ENCODE peak calls at places on chromosomes 12 and 14, in eight cellular contexts. R is ovary, D is PC-9, Q is HCT116, C is thoracic aorta, L is Peyer's patch, J is cardiac muscle cell, G is brain microvascular endothelial cell. K is an unnamed sample. For H3K27me3, the result is how much of the 10 kb centered on the place peaks cover.

GRCh38 chr12:79187032-79187431 is 322.5 kb downstream of the SYT1 start:
- DNase-seq in R (no peak), D (no peak), Q (no peak), C (no peak), L (no peak), J (no peak), G (no peak), K (no peak)

GRCh38 chr12:27497446-27497845 is 26.6 kb upstream of the PPFIBP1 start:
- DNase-seq in R (no peak), D (no peak), Q (no peak), C (no peak), L (no peak), J (no peak), G (no peak), K (no peak)

GRCh38 chr12:18888062-18888461 is 150.1 kb downstream of the CAPZA3 start:
- DNase-seq in R (no peak), D (no peak), Q (no peak), C (no peak), L (no peak), J (no peak), G (no peak), K (no peak)

GRCh38 chr12:2125651-2126050 is 72.9 kb downstream of the CACNA1C start:
- DNase-seq in R (no peak), D (no peak), Q (no peak), C (no peak), L (no peak), J (no peak), G (no peak), K (no peak)

GRCh38 chr12:80925983-80926382 is 11.8 kb downstream of the LIN7A start:
- DNase-seq in R (no peak), D (no peak), Q (no peak), C (no peak), L (no peak), J (no peak), G (no peak), K (no peak)

GRCh38 chr14:60561845-60562746 is 53.1 kb downstream of the SIX6 start:
- DNase-seq in R (peak), D (peak), Q (peak), C (no peak), L (no peak), J (peak), G (peak), K (no peak)

GRCh38 chr14:49820176-49820575 is 32.4 kb downstream of the NEMF start:
- DNase-seq in R (no peak), D (no peak), Q (no peak), C (no peak), L (no peak), J (no peak), G (no peak), K (no peak)

GRCh38 chr12:78315018-78315417 is 484.3 kb downstream of the NAV3 start:
- DNase-seq in R (no peak), D (no peak), Q (no peak), C (no peak), L (no peak), J (no peak), G (no peak), K (no peak)

GRCh38 chr14:59845245-59845644 is 25.3 kb downstream of the RTN1 start:
- DNase-seq in R (no peak), D (no peak), Q (no peak), C (no peak), L (no peak), J (no peak), G (no peak), K (no peak)

GRCh38 chr12:110289021-110289710 is 8.1 kb downstream of the ATP2A2 start:
- DNase-seq in R (no peak), D (no peak), Q (no peak), C (no peak), L (no peak), J (no peak), G (no peak), K (no peak)
- H3K27ac ChIP-seq in R (no peak), D (no peak), Q (peak), C (peak), L (no peak), J (peak), G (no peak), K (no peak)

GRCh38 chr14:29800961-29801360 is 126.7 kb downstream of the PRKD1 start:
- DNase-seq in R (no peak), D (no peak), Q (no peak), C (no peak), L (no peak), J (no peak), G (no peak), K (no peak)
- TF ChIP-seq CTCF in R (no peak), D (no peak), Q (no peak), C (no peak), L (no peak), J (peak), G (peak), K (no peak)

DNA sequence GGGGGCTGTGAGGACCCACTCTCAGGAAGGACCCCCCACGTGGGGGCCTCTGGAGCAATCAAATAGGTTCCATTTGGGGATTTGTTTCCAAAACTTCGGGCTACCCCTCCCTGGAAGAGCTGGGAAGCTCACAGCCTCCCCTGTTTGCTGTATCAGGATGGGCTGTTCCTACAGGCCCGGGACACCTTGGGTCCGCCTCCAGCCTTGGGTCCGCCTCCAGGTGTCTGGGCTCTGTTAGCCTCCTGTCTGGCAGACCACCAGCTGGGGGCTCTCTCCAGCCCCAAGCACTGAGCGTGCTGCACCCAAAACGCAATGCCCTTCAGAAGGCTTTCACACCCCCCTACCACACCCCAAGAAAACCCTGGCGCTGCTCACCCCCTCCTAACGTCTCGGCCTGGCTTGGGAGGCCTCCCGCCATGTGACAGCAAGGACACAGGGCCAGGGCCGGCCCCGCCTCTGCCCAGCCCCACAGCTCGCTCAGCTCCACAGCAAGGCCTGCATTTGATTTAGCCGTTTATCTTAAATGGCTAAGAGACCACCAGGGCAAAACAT is 40.1 kb downstream of the BCL11B start:
- DNase-seq in R (peak), D (no peak), Q (peak), C (no peak), L (no peak), J (no peak), G (no peak), K (no peak)
- H3K27me3 ChIP-seq in R (under half), D (under half), Q (under half), C (under half), L (under half), J (under half), G (under half), K (under half)

GRCh38 chr14:93984987-93985410 is 8.6 kb upstream of the ASB2 start:
- DNase-seq in R (no peak), D (no peak), Q (peak), C (no peak), L (no peak), J (peak), G (peak), K (no peak)
- H3K27ac ChIP-seq in R (no peak), D (no peak), Q (no peak), C (peak), L (no peak), J (peak), G (no peak), K (no peak)

GRCh38 chr14:103541944-103542544 is 13.0 kb downstream of the TRMT61A start:
- DNase-seq in R (peak), D (no peak), Q (no peak), C (no peak), L (no peak), J (no peak), G (no peak), K (no peak)
- TF ChIP-seq CTCF in R (no peak), D (no peak), Q (no peak), C (no peak), L (no peak), J (no peak), G (no peak), K (no peak)

GRCh38 chr12:57762463-57762862 is 4.4 kb downstream of the CYP27B1 start:
- DNase-seq in R (no peak), D (no peak), Q (no peak), C (no peak), L (no peak), J (no peak), G (no peak), K (no peak)
- H3K27me3 ChIP-seq in R (under half), D (under half), Q (under half), C (under half), L (under half), J (half or more), G (under half), K (under half)

DNA sequence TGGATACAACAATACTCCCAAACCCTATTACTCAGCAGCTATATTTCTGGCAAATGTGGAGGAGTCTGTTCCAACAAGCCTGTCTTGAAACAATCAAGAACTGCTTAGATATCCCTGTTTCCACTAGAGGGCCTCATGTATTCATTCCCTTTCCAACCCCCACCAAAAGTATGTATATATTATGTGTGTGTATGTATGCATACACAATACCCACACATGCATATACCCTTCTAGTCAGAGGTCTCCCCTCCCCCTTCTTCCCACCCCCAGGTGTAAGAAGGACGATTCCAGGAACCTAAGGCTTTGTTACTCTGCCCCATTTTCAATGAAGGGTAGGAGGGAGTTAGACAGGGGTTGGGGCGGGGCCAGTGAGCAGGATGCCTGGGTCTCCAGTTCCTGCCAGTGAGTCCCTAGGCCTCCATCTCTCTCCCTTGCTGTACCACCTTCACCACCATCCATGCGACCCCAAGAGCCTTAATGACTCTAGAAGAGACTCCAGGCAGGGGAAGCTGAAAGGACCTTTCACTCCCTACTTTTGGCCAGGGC is at the start of gene DGKA:
- DNase-seq in R (peak), D (peak), Q (peak), C (no peak), L (peak), J (peak), G (peak), K (peak)
- H3K27ac ChIP-seq in R (peak), D (peak), Q (peak), C (peak), L (peak), J (no peak), G (peak), K (peak)

GRCh38 chr12:119994892-119995658 is 6.0 kb downstream of the BICDL1 start:
- DNase-seq in R (no peak), D (no peak), Q (no peak), C (no peak), L (no peak), J (no peak), G (no peak), K (no peak)
- TF ChIP-seq CTCF in R (no peak), D (no peak), Q (no peak), C (no peak), L (no peak), J (no peak), G (no peak), K (no peak)

DNA sequence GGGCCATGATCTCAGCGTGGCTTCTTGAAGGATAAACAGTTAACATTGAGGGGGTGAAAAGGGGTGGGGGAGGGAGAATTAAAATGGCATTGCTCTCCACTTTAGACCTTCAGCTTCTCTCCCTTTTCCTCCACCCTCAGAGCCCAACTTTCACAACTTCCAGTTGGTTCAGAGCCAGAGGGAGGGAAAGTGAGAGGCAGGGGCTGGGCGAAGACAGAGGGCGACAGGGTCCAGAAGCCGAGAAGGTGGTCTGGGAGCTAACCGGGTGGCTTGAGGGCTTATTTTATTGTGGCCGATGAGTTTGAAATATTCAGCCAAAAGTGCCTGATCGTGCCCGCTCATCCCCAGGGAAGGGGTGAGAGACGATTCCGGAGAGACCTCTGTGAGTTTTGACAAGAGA is 4.1 kb downstream of the BMP4 start:
- DNase-seq in R (peak), D (no peak), Q (no peak), C (no peak), L (no peak), J (peak), G (no peak), K (no peak)
- H3K27me3 ChIP-seq in R (under half), D (under half), Q (under half), C (under half), L (under half), J (under half), G (under half), K (half or more)

DNA sequence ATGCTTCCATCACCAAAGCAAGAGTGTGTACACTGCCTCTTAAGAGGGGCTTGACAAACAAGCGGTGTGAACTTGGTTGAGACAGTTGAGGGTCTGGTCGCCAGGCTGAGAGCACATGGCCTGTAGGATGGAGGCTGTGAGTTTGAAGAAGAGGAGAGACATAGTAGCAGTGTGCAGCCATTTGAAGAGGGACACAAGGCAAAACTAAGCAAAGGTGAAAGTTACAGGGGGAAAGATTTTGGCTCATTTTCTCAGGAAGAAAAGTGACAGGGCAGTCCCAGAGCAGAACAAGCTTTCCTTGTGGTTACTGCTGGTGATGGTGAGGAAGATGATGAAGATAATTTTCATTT is 11.3 kb upstream of the C12orf76 start:
- DNase-seq in R (no peak), D (no peak), Q (no peak), C (no peak), L (no peak), J (no peak), G (no peak), K (no peak)
- H3K27ac ChIP-seq in R (no peak), D (no peak), Q (no peak), C (no peak), L (no peak), J (no peak), G (no peak), K (no peak)

K was measured in CD4-positive, alpha-beta T cell.